ENCODE peak calls at places on chromosome 12, in eight cellular contexts. G is pancreas; H is heart right ventricle; U is stimulated activated CD4-positive, alpha-beta T cell treated with anti-CD3 and anti-CD28 coated beads, Interleukin-2, amount 100 ng/mL, for 24 hours; P is fibroblast of lung; W is GM19239; X is Karpas-422; F is activated T-helper 1 cell treated with anti-CD3 and anti-CD28 coated beads, Interleukin-12 subunit alpha, Interleukin-12 subunit beta, Interleukin-2, Interleukin-4 antibody, amounts not matched to agents 30 ng/mL and 10 ng/mL and 1 ng/mL, durations not matched to agents 14 hours and 24 hours and 36 hours. T is an unnamed sample.

GRCh38 chr12:58249610-58250009 is 308.2 kb downstream of the ATP23 start:
- DNase-seq in G (no peak), H (peak; percentile 37), U (no peak), P (no peak), W (no peak), X (no peak), F (no peak), T (peak; percentile 79)

GRCh38 chr12:109264095-109264942 is 44.8 kb downstream of the FOXN4 start:
- DNase-seq in G (peak; percentile 66), H (peak; percentile 64), U (peak; percentile 70), P (peak; percentile 53), W (peak; percentile 68), X (peak; percentile 92), F (peak; percentile 19), T (peak; percentile 11)

GRCh38 chr12:12801649-12802048 is 11.5 kb upstream of the DDX47 start:
- DNase-seq in G (no peak), H (no peak), U (no peak), P (no peak), W (no peak), X (no peak), F (no peak), T (no peak)

GRCh38 chr12:24226745-24227350 is 277.4 kb upstream of the SOX5 start:
- DNase-seq in G (no peak), H (no peak), U (no peak), P (peak; percentile 90), W (no peak), X (no peak), F (no peak), T (peak; percentile 92)

GRCh38 chr12:122094735-122095561 is 16.4 kb downstream of the MLXIP start:
- DNase-seq in G (no peak), H (no peak), U (no peak), P (peak; percentile 67), W (no peak), X (peak; percentile 41), F (no peak), T (peak; percentile 40)

GRCh38 chr12:90682398-90682797 is 272.6 kb downstream of the CCER1 start:
- DNase-seq in G (no peak), H (no peak), U (no peak), P (peak; percentile 87), W (no peak), X (no peak), F (no peak), T (peak; percentile 53)

GRCh38 chr12:16531623-16532022 is 74.3 kb downstream of the LMO3 start:
- DNase-seq in G (no peak), H (no peak), U (no peak), P (no peak), W (no peak), X (no peak), F (no peak), T (no peak)

GRCh38 chr12:27424631-27425230 is 21.8 kb upstream of the SMCO2 start:
- DNase-seq in G (no peak), H (peak; percentile 41), U (no peak), P (peak; percentile 80), W (no peak), X (peak; percentile 72), F (no peak), T (peak; percentile 53)

GRCh38 chr12:48982397-48983080 is 4.4 kb downstream of the WNT1 start:
- DNase-seq in G (no peak), H (no peak), U (no peak), P (no peak), W (no peak), X (no peak), F (no peak), T (no peak)

T was measured in M059J.